ENCODE peak calls at places on chromosomes 12 and 14, in four cellular contexts. D, Q, K and L are unnamed samples.

GRCh38 chr14:97580923-97581495 is 783.8 kb downstream of the VRK1 start:
- DNase-seq in Q (no peak), K (no peak), D (no peak), L (no peak)

GRCh38 chr12:5580911-5581488 is 149.1 kb downstream of the NTF3 start:
- DNase-seq in K (no peak), D (peak), Q (no peak), L (no peak)

GRCh38 chr14:22039938-22040780 is 366.5 kb upstream of the OR4E1 start:
- DNase-seq in K (no peak), Q (peak), D (no peak), L (no peak)

GRCh38 chr12:559907-560455 is 100.2 kb downstream of the B4GALNT3 start:
- DNase-seq in Q (no peak), D (no peak), K (no peak), L (no peak)

GRCh38 chr12:113684908-113685512 is 213.3 kb upstream of the LHX5 start:
- DNase-seq in D (no peak), K (no peak), Q (no peak), L (no peak)

GRCh38 chr12:18747960-18748359 is 10.0 kb downstream of the CAPZA3 start:
- DNase-seq in D (peak), Q (no peak), K (no peak), L (peak)

GRCh38 chr12:79689041-79689476 is 1.7 kb downstream of the PAWR start:
- DNase-seq in Q (no peak), K (no peak), D (no peak), L (peak)

GRCh38 chr12:9910716-9911421 is 21.3 kb downstream of the CLEC2A start:
- DNase-seq in K (no peak), D (no peak), Q (no peak), L (no peak)

GRCh38 chr14:76776306-76777251 is 15.3 kb downstream of the VASH1 start:
- DNase-seq in Q (no peak), D (no peak), K (no peak), L (no peak)

GRCh38 chr12:50110127-50110761 is 1.8 kb upstream of the COX14 start:
- DNase-seq in K (no peak), Q (no peak), D (no peak), L (no peak)

GRCh38 chr12:9615420-9616135 is 7.9 kb upstream of the KLRB1 start:
- DNase-seq in Q (no peak), K (no peak), D (no peak), L (no peak)

GRCh38 chr12:53268009-53268636 is at the start of gene ESPL1:
- DNase-seq in Q (peak), D (peak), K (peak), L (peak)

GRCh38 chr12:100493371-100494012 is 19.8 kb downstream of the NR1H4 start:
- DNase-seq in D (no peak), Q (no peak), K (no peak), L (no peak)

GRCh38 chr14:74660167-74660566 is 48.1 kb upstream of the LTBP2 start:
- DNase-seq in Q (no peak), K (no peak), D (no peak), L (no peak)

GRCh38 chr12:121530600-121531355 is 50.0 kb downstream of the KDM2B start:
- DNase-seq in D (peak), K (peak), Q (peak), L (peak)

GRCh38 chr12:3489057-3489456 is 1.9 kb upstream of the PRMT8 start:
- DNase-seq in D (peak), Q (no peak), K (no peak), L (peak)

GRCh38 chr12:111122458-111122878 is 202.1 kb upstream of the MYL2 start:
- DNase-seq in D (no peak), Q (no peak), K (no peak), L (no peak)

GRCh38 chr12:92729773-92730305 is 27.1 kb downstream of the PLEKHG7 start:
- DNase-seq in Q (no peak), D (no peak), K (no peak), L (no peak)

GRCh38 chr14:99125113-99125512 is 146.9 kb downstream of the BCL11B start:
- DNase-seq in K (no peak), D (no peak), Q (no peak), L (no peak)

GRCh38 chr12:124915249-124916236 is 1.1 kb upstream of the UBC start:
- DNase-seq in Q (no peak), D (peak), K (no peak), L (peak)

GRCh38 chr14:75542585-75543091 is 20.4 kb downstream of the BATF start:
- DNase-seq in D (peak), K (peak), Q (peak), L (peak)

GRCh38 chr14:27587103-27587502 is 989.3 kb upstream of the NOVA1 start:
- DNase-seq in Q (no peak), K (no peak), D (no peak), L (no peak)

GRCh38 chr12:8948711-8949524 is 527 bp downstream of the M6PR start:
- DNase-seq in Q (no peak), D (peak), K (no peak), L (peak)

GRCh38 chr12:27261866-27262265 is 17.8 kb downstream of the STK38L start:
- DNase-seq in K (no peak), Q (no peak), D (no peak), L (no peak)

GRCh38 chr14:84975503-84975902 is 554.4 kb upstream of the FLRT2 start:
- DNase-seq in Q (no peak), D (no peak), K (no peak), L (no peak)

GRCh38 chr14:101209594-101209993 is 306.1 kb upstream of the RTL1 start:
- DNase-seq in K (no peak), Q (no peak), D (no peak), L (no peak)